ENCODE peak calls at places on chromosomes 11 and 22, in seven cellular contexts. N is iPS-NIHi11; V is HEK293T; W is HTR-8/SVneo; T is activated CD4-positive, alpha-beta memory T cell treated with anti-CD3 and anti-CD28 coated beads, Interleukin-2, amount 10 ng/mL, durations not matched to agents 7 days and 5 days; U is stimulated activated CD4-positive, alpha-beta T cell treated with anti-CD3 and anti-CD28 coated beads, Interleukin-1b, Interleukin-23, amount 100 ng/mL, for 4 hours; Q is EH. L is an unnamed sample.
A peak's percentile ranks its signal among the peaks of the same experiment; 100 is the strongest.

GRCh38 chr22:36759481-36760159 is 16.3 kb downstream of the IFT27 start:
- DNase-seq in U (no peak), Q (no peak), T (no peak), N (no peak), V (no peak), W (no peak), L (no peak)

GRCh38 chr22:30763815-30764686 is 69.4 kb downstream of the OSBP2 start:
- DNase-seq in U (peak; percentile 27), Q (peak; percentile 83), V (peak; percentile 84), W (peak; percentile 68), N (peak; percentile 84), T (peak; percentile 67), L (peak; percentile 29)

GRCh38 chr11:103110406-103110805 is 1.2 kb downstream of the DYNC2H1 start:
- DNase-seq in Q (peak; percentile 54), W (no peak), N (no peak), T (no peak), U (no peak), V (no peak), L (no peak)

GRCh38 chr11:70926543-70926942 is 325.8 kb downstream of the SHANK2 start:
- DNase-seq in Q (no peak), W (no peak), U (no peak), T (no peak), V (no peak), N (no peak), L (no peak)

GRCh38 chr11:124867700-124868099 is 2.5 kb downstream of the ROBO3 start:
- DNase-seq in T (no peak), V (peak; percentile 66), U (no peak), N (peak; percentile 62), Q (peak; percentile 40), W (peak; percentile 42), L (peak; percentile 55)

GRCh38 chr11:119432484-119433368 is 9.8 kb upstream of the THY1 start:
- DNase-seq in Q (peak; percentile 84), U (no peak), V (no peak), T (no peak), N (no peak), W (peak; percentile 66), L (no peak)

GRCh38 chr11:64352099-64353005 is 6.6 kb upstream of the RPS6KA4 start:
- DNase-seq in U (no peak), V (no peak), W (no peak), Q (no peak), T (no peak), N (no peak), L (no peak)

GRCh38 chr11:3164138-3164539 is 971 bp downstream of the OSBPL5 start:
- DNase-seq in Q (peak; percentile 13), W (no peak), U (no peak), V (no peak), N (no peak), T (no peak), L (no peak)

GRCh38 chr11:126564588-126564987 is 209.1 kb downstream of the ST3GAL4 start:
- DNase-seq in U (no peak), Q (no peak), N (peak; percentile 67), T (no peak), W (no peak), V (no peak), L (no peak)

GRCh38 chr22:35301370-35301874 is 1.7 kb downstream of the TOM1 start:
- DNase-seq in W (peak; percentile 29), T (no peak), V (no peak), U (no peak), N (no peak), Q (peak; percentile 54), L (no peak)

GRCh38 chr22:37533995-37534394 is 14.8 kb upstream of the CARD10 start:
- DNase-seq in Q (peak; percentile 81), T (peak; percentile 28), N (no peak), W (no peak), U (no peak), V (no peak), L (no peak)

GRCh38 chr22:18000441-18001039 is 23.8 kb downstream of the MICAL3 start:
- DNase-seq in N (peak; percentile 42), Q (peak; percentile 34), V (peak; percentile 37), U (no peak), T (peak; percentile 20), W (peak; percentile 21), L (no peak)

GRCh38 chr11:79515781-79516180 is 75.0 kb upstream of the TENM4 start:
- DNase-seq in U (no peak), T (no peak), N (no peak), Q (no peak), V (no peak), W (no peak), L (no peak)

GRCh38 chr11:108565653-108566052 is 27.9 kb downstream of the EXPH5 start:
- DNase-seq in U (no peak), W (no peak), T (no peak), N (no peak), V (no peak), Q (no peak), L (no peak)

GRCh38 chr22:31790240-31790639 is 36.4 kb downstream of the DEPDC5 start:
- DNase-seq in T (no peak), U (no peak), V (no peak), Q (no peak), N (no peak), W (no peak), L (no peak)

GRCh38 chr11:60469723-60470122 is 14.1 kb downstream of the MS4A1 start:
- DNase-seq in Q (no peak), N (no peak), W (no peak), T (no peak), V (no peak), U (no peak), L (no peak)

GRCh38 chr22:27990879-27991278 is 71.8 kb upstream of the PITPNB start:
- DNase-seq in N (peak; percentile 89), Q (peak; percentile 10), U (no peak), T (no peak), V (peak; percentile 89), W (peak; percentile 10), L (no peak)

GRCh38 chr22:49212002-49212401 is 615.7 kb downstream of the BRD1 start:
- DNase-seq in U (no peak), Q (no peak), N (no peak), V (no peak), T (no peak), W (no peak), L (no peak)

GRCh38 chr11:22347857-22348496 is 9.8 kb downstream of the SLC17A6 start:
- DNase-seq in Q (no peak), V (no peak), T (no peak), U (no peak), N (no peak), W (no peak), L (no peak)

GRCh38 chr22:43236401-43237166 is 49.6 kb upstream of the TTLL12 start:
- DNase-seq in U (no peak), Q (no peak), N (no peak), T (no peak), V (no peak), W (no peak), L (no peak)

GRCh38 chr22:49699476-49699875 is 128.2 kb downstream of the BRD1 start:
- DNase-seq in U (no peak), Q (no peak), V (no peak), W (no peak), N (no peak), T (no peak), L (no peak)

GRCh38 chr22:49825436-49825835 is 2.2 kb downstream of the BRD1 start:
- DNase-seq in W (no peak), Q (peak; percentile 75), T (no peak), U (no peak), N (no peak), V (no peak), L (no peak)

GRCh38 chr11:129790131-129790530 is 25.5 kb upstream of the TMEM45B start:
- DNase-seq in U (no peak), N (no peak), V (no peak), W (no peak), T (no peak), Q (no peak), L (no peak)

GRCh38 chr11:116773203-116774112 is 671 bp upstream of the BUD13 start:
- DNase-seq in Q (no peak), W (no peak), U (no peak), N (no peak), T (no peak), V (no peak), L (no peak)

GRCh38 chr22:47116426-47117341 is 354.2 kb downstream of the TBC1D22A start:
- DNase-seq in U (no peak), V (no peak), N (no peak), W (no peak), Q (no peak), T (no peak), L (no peak)

GRCh38 chr22:20610757-20611156 is 103.3 kb downstream of the MED15 start:
- DNase-seq in Q (no peak), T (no peak), N (no peak), V (no peak), W (no peak), U (no peak), L (no peak)

GRCh38 chr11:104051806-104052205 is 15.4 kb downstream of the DDI1 start:
- DNase-seq in U (no peak), W (no peak), N (no peak), T (no peak), V (no peak), Q (no peak), L (no peak)

GRCh38 chr11:12540075-12540685 is 134.0 kb upstream of the TEAD1 start:
- DNase-seq in Q (peak; percentile 66), U (no peak), V (no peak), T (no peak), W (no peak), N (peak; percentile 38), L (no peak)